ENCODE peak calls at places on chromosome 22, in six cellular contexts. One of them, this sample, is unnamed.

GRCh38 chr22:47775191-47775590 is 1012.7 kb downstream of the TBC1D22A start:
- DNase-seq in activated CD4-positive, alpha-beta T cell treated with anti-CD3 and anti-CD28 coated beads, Interleukin-2, amount 50 U/mL, for 24 hours: no peak
- DNase-seq in endothelial cell: no peak
- DNase-seq in aorta: no peak
- DNase-seq in HS-5: no peak
- DNase-seq in left ventricle myocardium inferior: no peak
- DNase-seq in this sample: no peak

GRCh38 chr22:39174498-39175120 is 22.1 kb upstream of the CBX7 start:
- DNase-seq in activated CD4-positive, alpha-beta T cell treated with anti-CD3 and anti-CD28 coated beads, Interleukin-2, amount 50 U/mL, for 24 hours: peak; percentile 27
- DNase-seq in endothelial cell: peak; percentile 100
- DNase-seq in aorta: peak; percentile 90
- DNase-seq in HS-5: peak; percentile 73
- DNase-seq in left ventricle myocardium inferior: peak; percentile 77
- DNase-seq in this sample: peak; percentile 86

GRCh38 chr22:23181763-23182288 is 1.5 kb downstream of the BCR start:
- DNase-seq in activated CD4-positive, alpha-beta T cell treated with anti-CD3 and anti-CD28 coated beads, Interleukin-2, amount 50 U/mL, for 24 hours: no peak
- DNase-seq in endothelial cell: no peak
- DNase-seq in aorta: no peak
- DNase-seq in HS-5: no peak
- DNase-seq in left ventricle myocardium inferior: no peak
- DNase-seq in this sample: no peak

GRCh38 chr22:25690798-25691197 is 51.2 kb upstream of the MYO18B start:
- DNase-seq in activated CD4-positive, alpha-beta T cell treated with anti-CD3 and anti-CD28 coated beads, Interleukin-2, amount 50 U/mL, for 24 hours: no peak
- DNase-seq in endothelial cell: no peak
- DNase-seq in aorta: no peak
- DNase-seq in HS-5: no peak
- DNase-seq in left ventricle myocardium inferior: no peak
- DNase-seq in this sample: no peak

GRCh38 chr22:48316245-48316875 is 1511.3 kb downstream of the BRD1 start:
- DNase-seq in activated CD4-positive, alpha-beta T cell treated with anti-CD3 and anti-CD28 coated beads, Interleukin-2, amount 50 U/mL, for 24 hours: no peak
- DNase-seq in endothelial cell: no peak
- DNase-seq in aorta: no peak
- DNase-seq in HS-5: no peak
- DNase-seq in left ventricle myocardium inferior: no peak
- DNase-seq in this sample: no peak

GRCh38 chr22:46007003-46007847 is 30.3 kb upstream of the WNT7B start:
- DNase-seq in activated CD4-positive, alpha-beta T cell treated with anti-CD3 and anti-CD28 coated beads, Interleukin-2, amount 50 U/mL, for 24 hours: no peak
- DNase-seq in endothelial cell: no peak
- DNase-seq in aorta: peak; percentile 86
- DNase-seq in HS-5: no peak
- DNase-seq in left ventricle myocardium inferior: peak; percentile 63
- DNase-seq in this sample: peak; percentile 76

GRCh38 chr22:46018859-46019258 is 41.9 kb upstream of the WNT7B start:
- DNase-seq in activated CD4-positive, alpha-beta T cell treated with anti-CD3 and anti-CD28 coated beads, Interleukin-2, amount 50 U/mL, for 24 hours: no peak
- DNase-seq in endothelial cell: no peak
- DNase-seq in aorta: no peak
- DNase-seq in HS-5: no peak
- DNase-seq in left ventricle myocardium inferior: no peak
- DNase-seq in this sample: no peak

GRCh38 chr22:29345932-29346331 is 30.4 kb upstream of the RASL10A start:
- DNase-seq in activated CD4-positive, alpha-beta T cell treated with anti-CD3 and anti-CD28 coated beads, Interleukin-2, amount 50 U/mL, for 24 hours: no peak
- DNase-seq in endothelial cell: no peak
- DNase-seq in aorta: peak; percentile 21
- DNase-seq in HS-5: no peak
- DNase-seq in left ventricle myocardium inferior: no peak
- DNase-seq in this sample: no peak

GRCh38 chr22:36123673-36124630 is 36.6 kb downstream of the APOL3 start:
- DNase-seq in activated CD4-positive, alpha-beta T cell treated with anti-CD3 and anti-CD28 coated beads, Interleukin-2, amount 50 U/mL, for 24 hours: peak; percentile 87
- DNase-seq in endothelial cell: peak; percentile 94
- DNase-seq in aorta: peak; percentile 97
- DNase-seq in HS-5: peak; percentile 69
- DNase-seq in left ventricle myocardium inferior: peak; percentile 92
- DNase-seq in this sample: peak; percentile 97

GRCh38 chr22:42960146-42960509 is 54.8 kb downstream of the PACSIN2 start:
- DNase-seq in activated CD4-positive, alpha-beta T cell treated with anti-CD3 and anti-CD28 coated beads, Interleukin-2, amount 50 U/mL, for 24 hours: no peak
- DNase-seq in endothelial cell: no peak
- DNase-seq in aorta: no peak
- DNase-seq in HS-5: no peak
- DNase-seq in left ventricle myocardium inferior: no peak
- DNase-seq in this sample: no peak

GRCh38 chr22:37485714-37486223 is 415 bp downstream of the MFNG start:
- DNase-seq in activated CD4-positive, alpha-beta T cell treated with anti-CD3 and anti-CD28 coated beads, Interleukin-2, amount 50 U/mL, for 24 hours: no peak
- DNase-seq in endothelial cell: no peak
- DNase-seq in aorta: no peak
- DNase-seq in HS-5: no peak
- DNase-seq in left ventricle myocardium inferior: no peak
- DNase-seq in this sample: no peak

GRCh38 chr22:45376703-45377102 is 36.7 kb downstream of the SMC1B start:
- DNase-seq in activated CD4-positive, alpha-beta T cell treated with anti-CD3 and anti-CD28 coated beads, Interleukin-2, amount 50 U/mL, for 24 hours: no peak
- DNase-seq in endothelial cell: no peak
- DNase-seq in aorta: peak; percentile 51
- DNase-seq in HS-5: no peak
- DNase-seq in left ventricle myocardium inferior: no peak
- DNase-seq in this sample: peak; percentile 46

GRCh38 chr22:49826603-49827306 is 918 bp downstream of the BRD1 start:
- DNase-seq in activated CD4-positive, alpha-beta T cell treated with anti-CD3 and anti-CD28 coated beads, Interleukin-2, amount 50 U/mL, for 24 hours: no peak
- DNase-seq in endothelial cell: peak; percentile 41
- DNase-seq in aorta: peak; percentile 73
- DNase-seq in HS-5: no peak
- DNase-seq in left ventricle myocardium inferior: peak; percentile 55
- DNase-seq in this sample: peak; percentile 80

GRCh38 chr22:19816372-19817119 is 38.1 kb downstream of the GNB1L start:
- DNase-seq in activated CD4-positive, alpha-beta T cell treated with anti-CD3 and anti-CD28 coated beads, Interleukin-2, amount 50 U/mL, for 24 hours: no peak
- DNase-seq in endothelial cell: no peak
- DNase-seq in aorta: no peak
- DNase-seq in HS-5: no peak
- DNase-seq in left ventricle myocardium inferior: no peak
- DNase-seq in this sample: no peak

GRCh38 chr22:36065775-36066544 is 37.3 kb upstream of the RBFOX2 start:
- DNase-seq in activated CD4-positive, alpha-beta T cell treated with anti-CD3 and anti-CD28 coated beads, Interleukin-2, amount 50 U/mL, for 24 hours: peak; percentile 34
- DNase-seq in endothelial cell: peak; percentile 95
- DNase-seq in aorta: peak; percentile 96
- DNase-seq in HS-5: peak; percentile 85
- DNase-seq in left ventricle myocardium inferior: peak; percentile 86
- DNase-seq in this sample: peak; percentile 93

GRCh38 chr22:16838073-16838472 is 12.9 kb upstream of the XKR3 start:
- DNase-seq in activated CD4-positive, alpha-beta T cell treated with anti-CD3 and anti-CD28 coated beads, Interleukin-2, amount 50 U/mL, for 24 hours: no peak
- DNase-seq in endothelial cell: no peak
- DNase-seq in aorta: no peak
- DNase-seq in HS-5: peak; percentile 43
- DNase-seq in left ventricle myocardium inferior: no peak
- DNase-seq in this sample: no peak

This sample was measured in left ventricle myocardium superior.